ENCODE peak calls at places on chromosomes 11 and 22, in seven cellular contexts. A is immature natural killer cell; T is stimulated activated CD8-positive, alpha-beta memory T cell treated with anti-CD3 and anti-CD28 coated beads, Interleukin-4, amount 100 ng/mL, for 24 hours; B is GM19239; U is stimulated activated CD4-positive, alpha-beta T cell treated with anti-CD3 and anti-CD28 coated beads, Interleukin-4, amount 100 ng/mL, for 4 hours; O is NB4; F is LHCN-M2. W is an unnamed sample.
A peak's percentile ranks its signal among the peaks of the same experiment; 100 is the strongest.

GRCh38 chr11:19595499-19595839 is 117.2 kb upstream of the NAV2 start:
- DNase-seq in F (no peak), T (no peak), B (no peak), O (no peak), A (no peak), U (no peak), W (no peak)

GRCh38 chr11:106389096-106389495 is 311.6 kb downstream of the AASDHPPT start:
- DNase-seq in B (no peak), T (no peak), O (no peak), A (no peak), U (no peak), F (peak; percentile 69), W (peak; percentile 75)

GRCh38 chr11:35594680-35595079 is 23.6 kb upstream of the FJX1 start:
- DNase-seq in U (no peak), T (no peak), F (no peak), B (no peak), A (no peak), O (peak; percentile 26), W (no peak)

GRCh38 chr11:34869425-34869824 is 46.8 kb downstream of the APIP start:
- DNase-seq in T (no peak), F (no peak), A (no peak), U (no peak), B (no peak), O (peak; percentile 9), W (no peak)

GRCh38 chr22:49334976-49335375 is 492.7 kb downstream of the BRD1 start:
- DNase-seq in A (no peak), B (no peak), T (no peak), F (no peak), U (no peak), O (no peak), W (no peak)

GRCh38 chr11:117199916-117200812 is 994 bp downstream of the TAGLN start:
- DNase-seq in T (no peak), F (no peak), O (no peak), U (no peak), B (no peak), A (no peak), W (no peak)

GRCh38 chr11:36818410-36818809 is 220.4 kb upstream of the RAG2 start:
- DNase-seq in T (no peak), A (no peak), O (peak; percentile 45), U (no peak), F (no peak), B (no peak), W (no peak)

GRCh38 chr11:35367491-35367890 is 51.9 kb downstream of the SLC1A2 start:
- DNase-seq in B (no peak), U (no peak), A (no peak), F (peak; percentile 78), O (no peak), T (no peak), W (peak; percentile 82)

GRCh38 chr22:41048791-41049717 is 43.3 kb upstream of the EP300 start:
- DNase-seq in F (peak; percentile 73), B (no peak), O (no peak), A (no peak), T (no peak), U (no peak), W (peak; percentile 63)

GRCh38 chr11:45213717-45214116 is 67.3 kb downstream of the PRDM11 start:
- DNase-seq in O (no peak), A (no peak), U (no peak), F (no peak), T (no peak), B (no peak), W (no peak)

GRCh38 chr11:93585758-93586157 is 42.6 kb upstream of the SMCO4 start:
- DNase-seq in F (peak; percentile 74), B (no peak), O (peak; percentile 19), T (no peak), U (no peak), A (no peak), W (peak; percentile 90)

GRCh38 chr11:130522284-130522961 is 74.0 kb downstream of the ADAMTS15 start:
- DNase-seq in F (peak; percentile 86), O (no peak), B (no peak), T (no peak), A (no peak), U (no peak), W (peak; percentile 81)

GRCh38 chr11:7513210-7514098 is at the start of gene PPFIBP2:
- DNase-seq in U (peak; percentile 84), T (peak; percentile 71), A (peak; percentile 87), F (peak; percentile 50), B (peak; percentile 66), O (peak; percentile 90), W (peak; percentile 60)

GRCh38 chr22:35432226-35432905 is 32.4 kb downstream of the MCM5 start:
- DNase-seq in B (no peak), T (no peak), O (no peak), F (no peak), A (no peak), U (no peak), W (no peak)

GRCh38 chr11:35030716-35031213 is 108.2 kb upstream of the CD44 start:
- DNase-seq in F (peak; percentile 98), B (no peak), O (peak; percentile 87), T (no peak), U (no peak), A (no peak), W (peak; percentile 96)

GRCh38 chr11:48307760-48308386 is 1.9 kb downstream of the OR4S1 start:
- DNase-seq in F (peak; percentile 46), T (peak; percentile 24), U (peak; percentile 56), O (peak; percentile 66), B (peak; percentile 39), A (peak; percentile 45), W (peak; percentile 14)